ENCODE peak calls at places on chromosomes 2 and 18, in eight cellular contexts. Q, V, B, T, R, G, A and Z are unnamed samples.

GRCh38 chr2:69693472-69694450 is 48.2 kb upstream of the ANXA4 start:
- DNase-seq in Q (no peak), G (no peak), A (no peak), R (no peak), T (no peak), V (peak), B (no peak), Z (no peak)

GRCh38 chr2:229910147-229910831 is 11.5 kb downstream of the TRIP12 start:
- DNase-seq in T (no peak), Q (no peak), A (no peak), R (no peak), G (no peak), V (no peak), B (no peak), Z (no peak)

GRCh38 chr2:40032650-40033319 is 253.7 kb upstream of the THUMPD2 start:
- DNase-seq in B (no peak), T (no peak), A (no peak), R (no peak), G (no peak), Q (no peak), V (no peak), Z (peak)

GRCh38 chr2:72757177-72757775 is 68.6 kb downstream of the EXOC6B start:
- DNase-seq in V (no peak), G (no peak), Q (no peak), T (peak), A (peak), R (peak), B (peak), Z (peak)

GRCh38 chr18:2325308-2325849 is 245.9 kb downstream of the METTL4 start:
- DNase-seq in A (no peak), T (no peak), Q (no peak), R (peak), B (no peak), V (no peak), G (no peak), Z (no peak)

GRCh38 chr2:203470371-203470770 is 64.7 kb downstream of the RAPH1 start:
- DNase-seq in Q (no peak), T (peak), V (no peak), B (peak), G (no peak), R (no peak), A (no peak), Z (no peak)

GRCh38 chr18:54981076-54981475 is 21.8 kb upstream of the CCDC68 start:
- DNase-seq in G (no peak), Q (no peak), A (no peak), B (peak), R (no peak), T (no peak), V (no peak), Z (no peak)

GRCh38 chr2:138267161-138267901 is 234.2 kb upstream of the SPOPL start:
- DNase-seq in B (no peak), Q (no peak), T (no peak), A (no peak), R (no peak), V (peak), G (no peak), Z (peak)

GRCh38 chr2:241139531-241140444 is 9.5 kb downstream of the PASK start:
- DNase-seq in B (no peak), R (no peak), Q (no peak), A (no peak), G (no peak), T (no peak), V (no peak), Z (no peak)

GRCh38 chr2:28423856-28424605 is 31.4 kb downstream of the FOSL2 start:
- DNase-seq in T (no peak), A (no peak), V (no peak), B (peak), R (no peak), G (no peak), Q (no peak), Z (no peak)

GRCh38 chr2:191439481-191439880 is 194.3 kb downstream of the MYO1B start:
- DNase-seq in T (no peak), B (no peak), R (no peak), G (no peak), V (no peak), A (peak), Q (no peak), Z (no peak)

GRCh38 chr2:223734346-223734745 is 103.0 kb downstream of the AP1S3 start:
- DNase-seq in G (no peak), A (no peak), Q (no peak), T (no peak), R (no peak), V (no peak), B (no peak), Z (no peak)

GRCh38 chr2:120989556-120989848 is 253.8 kb downstream of the GLI2 start:
- DNase-seq in B (no peak), A (no peak), Q (no peak), R (no peak), V (no peak), G (no peak), T (no peak), Z (no peak)

GRCh38 chr2:25521665-25522387 is 151.6 kb downstream of the DTNB start:
- DNase-seq in T (peak), B (peak), G (no peak), A (peak), R (peak), V (peak), Q (peak), Z (peak)

GRCh38 chr2:113962692-113963480 is 73.0 kb downstream of the ACTR3 start:
- DNase-seq in G (no peak), T (no peak), R (no peak), A (no peak), V (no peak), Q (no peak), B (no peak), Z (no peak)

GRCh38 chr2:199206536-199206935 is 251.2 kb downstream of the SATB2 start:
- DNase-seq in V (no peak), R (no peak), G (no peak), T (no peak), A (no peak), Q (no peak), B (no peak), Z (no peak)

GRCh38 chr2:7031424-7032245 is 114.4 kb downstream of the RNF144A start:
- DNase-seq in A (peak), R (no peak), B (no peak), T (no peak), G (no peak), Q (peak), V (no peak), Z (no peak)

GRCh38 chr18:14781671-14782070 is 33.7 kb downstream of the ANKRD30B start:
- DNase-seq in T (no peak), G (no peak), R (no peak), A (no peak), V (no peak), B (no peak), Q (no peak), Z (no peak)

GRCh38 chr2:68721482-68722071 is 13.0 kb upstream of the ARHGAP25 start:
- DNase-seq in G (no peak), R (no peak), B (no peak), T (no peak), Q (peak), V (no peak), A (no peak), Z (no peak)

GRCh38 chr18:40608220-40608619 is 1346.8 kb upstream of the PIK3C3 start:
- DNase-seq in V (no peak), Q (no peak), R (no peak), G (no peak), B (no peak), T (no peak), A (no peak), Z (no peak)

GRCh38 chr2:12685956-12686355 is 30.8 kb upstream of the TRIB2 start:
- DNase-seq in A (no peak), B (no peak), T (no peak), R (no peak), Q (no peak), V (no peak), G (no peak), Z (no peak)

GRCh38 chr2:174158003-174158402 is 90.3 kb downstream of the OLA1 start:
- DNase-seq in G (no peak), B (peak), V (peak), Q (peak), T (peak), R (peak), A (peak), Z (peak)

GRCh38 chr2:2570360-2570759 is 239.3 kb upstream of the MYT1L start:
- DNase-seq in B (no peak), T (no peak), V (no peak), G (no peak), A (no peak), Q (no peak), R (no peak), Z (no peak)

GRCh38 chr2:74014813-74015212 is 30.1 kb downstream of the TET3 start:
- DNase-seq in T (no peak), R (no peak), A (no peak), G (no peak), Q (no peak), V (no peak), B (no peak), Z (no peak)

GRCh38 chr18:58316400-58316942 is 272.4 kb downstream of the NEDD4L start:
- DNase-seq in G (no peak), T (no peak), A (no peak), V (no peak), Q (no peak), B (no peak), R (no peak), Z (no peak)

GRCh38 chr2:150997702-150998480 is 263.8 kb downstream of the RBM43 start:
- DNase-seq in R (no peak), G (no peak), B (peak), T (no peak), V (no peak), A (no peak), Q (no peak), Z (peak)

GRCh38 chr18:55657572-55658331 is 69.8 kb upstream of the TCF4 start:
- DNase-seq in T (no peak), R (no peak), G (no peak), A (no peak), Q (no peak), B (no peak), V (no peak), Z (no peak)

GRCh38 chr2:127598711-127599110 is 47.2 kb upstream of the GPR17 start:
- DNase-seq in B (no peak), A (no peak), T (no peak), R (no peak), Q (no peak), V (no peak), G (no peak), Z (no peak)

GRCh38 chr2:52454962-52455361 is 1312.6 kb upstream of the CHAC2 start:
- DNase-seq in R (no peak), G (no peak), A (no peak), T (no peak), V (no peak), Q (no peak), B (no peak), Z (no peak)

GRCh38 chr18:7684966-7685365 is 117.8 kb downstream of the PTPRM start:
- DNase-seq in G (no peak), R (no peak), V (no peak), A (no peak), B (no peak), T (no peak), Q (no peak), Z (no peak)

GRCh38 chr18:12057419-12058039 is 36.1 kb upstream of the ANKRD62 start:
- DNase-seq in G (no peak), B (no peak), A (no peak), Q (no peak), R (no peak), T (peak), V (no peak), Z (no peak)

DNA sequence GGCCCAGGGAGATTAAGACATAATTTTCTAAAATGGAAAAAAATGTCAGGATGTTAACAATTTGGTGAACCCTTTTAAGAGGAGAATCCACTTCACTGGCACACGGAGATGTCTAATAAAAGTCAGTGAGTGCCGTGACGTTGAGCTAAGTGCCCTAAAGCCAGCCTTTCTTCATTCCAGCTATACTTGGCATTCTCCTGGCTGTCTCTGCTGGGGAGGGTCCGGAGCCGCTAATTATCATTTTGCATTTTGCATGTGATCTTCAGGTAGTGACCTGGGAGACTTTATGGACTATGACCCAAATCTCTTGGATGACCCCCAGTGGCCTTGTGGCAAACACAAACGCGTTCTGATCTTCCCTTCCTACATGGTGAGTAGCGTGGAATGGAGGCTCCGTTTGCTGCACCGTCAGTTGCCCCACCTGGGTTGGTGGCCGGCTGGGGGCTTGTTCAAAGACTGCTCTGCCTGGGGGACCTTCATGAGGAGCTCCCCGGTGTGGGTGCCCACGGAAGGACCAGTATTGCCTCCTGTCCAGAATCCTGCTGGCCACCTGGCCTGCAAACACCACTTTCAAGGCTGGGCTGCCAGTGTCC is 101.7 kb downstream of the CABLES1 start:
- DNase-seq in V (no peak), G (no peak), T (no peak), A (no peak), Q (no peak), B (no peak), R (no peak), Z (no peak)
- H3K4me2 ChIP-seq in V (no peak), G (no peak), T (no peak), A (no peak), Q (no peak), B (no peak), R (no peak), Z (peak)

GRCh38 chr2:30225131-30225762 is 6.1 kb upstream of the LBH start:
- DNase-seq in B (no peak), T (no peak), G (no peak), A (no peak), V (no peak), R (no peak), Q (no peak), Z (peak)
- H3K4me3 ChIP-seq in B (peak), T (no peak), G (no peak), A (no peak), V (peak), R (no peak), Q (no peak), Z (no peak)

GRCh38 chr2:207260021-207260420 is 94.3 kb upstream of the KLF7 start:
- DNase-seq in B (no peak), V (no peak), A (no peak), G (no peak), R (no peak), T (no peak), Q (no peak), Z (no peak)

GRCh38 chr2:207257291-207258190 is 91.8 kb upstream of the KLF7 start:
- DNase-seq in V (no peak), T (no peak), A (no peak), B (no peak), G (no peak), R (no peak), Q (no peak), Z (no peak)

GRCh38 chr2:207256476-207257207 is 90.9 kb upstream of the KLF7 start:
- DNase-seq in B (peak), Q (no peak), T (no peak), A (no peak), G (no peak), V (no peak), R (no peak), Z (no peak)

GRCh38 chr2:207256026-207256425 is 90.3 kb upstream of the KLF7 start:
- DNase-seq in G (no peak), B (no peak), Q (no peak), V (no peak), R (no peak), A (no peak), T (no peak), Z (no peak)

DNA sequence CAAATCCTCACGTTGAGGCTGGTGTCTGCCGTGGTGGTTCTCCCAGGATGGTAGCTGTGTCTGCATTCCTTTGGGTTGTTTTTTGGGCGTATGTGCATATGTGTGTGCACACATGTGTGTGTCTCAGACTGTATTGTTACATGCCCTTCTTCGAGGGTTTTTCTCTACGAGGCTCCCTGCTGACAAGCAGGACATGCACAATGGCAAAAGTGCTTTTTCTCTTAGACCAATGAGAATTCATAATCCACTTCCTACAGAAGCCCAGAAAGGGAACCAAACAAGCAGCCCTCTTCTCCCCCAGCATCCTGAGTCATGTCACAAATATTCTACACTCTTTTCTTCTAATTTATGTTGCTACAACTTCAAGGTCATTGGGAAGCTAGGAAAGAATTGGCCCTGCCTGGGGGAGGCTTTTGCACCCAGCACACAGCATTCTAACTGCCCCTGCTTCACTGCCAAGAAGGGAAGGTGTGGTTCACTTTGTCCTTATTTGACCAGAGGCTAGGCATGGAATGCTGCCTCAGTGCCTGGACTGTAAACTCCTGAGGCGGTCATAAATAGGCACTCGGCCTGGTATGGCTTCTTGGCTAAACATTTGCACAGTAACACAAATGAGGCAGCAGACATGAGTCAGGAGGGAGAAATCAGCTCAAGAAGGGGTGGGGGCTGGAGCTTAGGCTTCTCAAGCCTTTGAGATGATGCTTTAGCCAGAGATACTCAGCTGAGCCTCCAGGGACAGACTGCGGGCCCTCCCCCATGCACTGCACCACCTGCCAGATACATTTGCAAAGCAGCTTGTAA is 92.6 kb upstream of the KLF7 start:
- DNase-seq in A (no peak), R (no peak), B (no peak), Q (no peak), V (no peak), T (no peak), G (peak), Z (peak)
- TF ChIP-seq POLR2AphosphoS5 in A (no peak), R (no peak), B (peak), Q (no peak), V (no peak), T (no peak), G (no peak), Z (no peak)

GRCh38 chr2:10297191-10297700 is 5.5 kb upstream of the HPCAL1 start:
- DNase-seq in R (no peak), A (no peak), G (no peak), B (no peak), T (no peak), Q (no peak), V (no peak), Z (no peak)
- H3K4me2 ChIP-seq in R (no peak), A (no peak), G (no peak), B (peak), T (no peak), Q (peak), V (no peak), Z (peak)

GRCh38 chr2:170213651-170214050 is 35.7 kb downstream of the MYO3B start:
- DNase-seq in G (no peak), R (no peak), B (no peak), T (no peak), V (no peak), A (no peak), Q (no peak), Z (no peak)

GRCh38 chr2:170216415-170216814 is 38.5 kb downstream of the MYO3B start:
- DNase-seq in Q (no peak), B (no peak), T (no peak), V (no peak), A (no peak), R (no peak), G (no peak), Z (no peak)

GRCh38 chr2:170214309-170214902 is 36.5 kb downstream of the MYO3B start:
- DNase-seq in T (peak), V (peak), G (peak), A (no peak), R (no peak), Q (no peak), B (no peak), Z (no peak)

GRCh38 chr2:170215019-170215418 is 37.1 kb downstream of the MYO3B start:
- DNase-seq in A (no peak), R (no peak), T (peak), V (no peak), B (no peak), Q (no peak), G (no peak), Z (no peak)

DNA sequence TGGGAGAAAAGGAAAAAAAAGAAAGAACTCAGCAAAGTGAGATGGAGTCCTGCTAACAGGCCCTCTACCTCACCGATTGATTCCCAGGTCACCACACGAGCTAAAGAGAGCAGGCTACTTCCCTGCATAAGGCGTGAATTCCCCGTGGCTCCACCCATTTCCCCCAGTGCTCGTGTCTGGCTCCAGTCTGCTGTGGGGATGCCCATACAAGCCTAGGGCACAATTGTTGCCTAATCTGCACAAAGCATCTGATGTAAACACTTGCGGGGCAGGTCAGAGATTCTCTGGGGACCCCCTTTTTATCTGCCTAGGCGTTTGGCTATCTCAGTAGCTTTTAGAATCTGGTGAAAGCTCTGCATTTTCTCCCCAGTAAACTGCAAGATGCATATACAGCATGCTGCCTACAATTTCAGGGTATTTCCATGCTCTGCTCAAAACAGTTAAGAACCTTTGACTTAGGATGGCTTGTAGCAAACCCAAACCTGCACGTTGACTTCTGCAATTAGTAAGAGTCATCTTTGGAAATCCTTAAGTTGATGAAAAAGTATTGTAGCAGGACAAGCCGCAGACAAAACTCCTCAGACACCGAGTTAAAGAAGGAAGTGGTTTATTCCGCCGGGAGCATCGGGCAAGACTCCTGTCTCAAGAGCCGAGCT is 34.8 kb downstream of the MYO3B start:
- DNase-seq in B (no peak), Q (no peak), V (peak), A (no peak), T (no peak), G (no peak), R (no peak), Z (no peak)
- H3K4me3 ChIP-seq in B (no peak), Q (no peak), V (peak), A (no peak), T (no peak), G (no peak), R (no peak), Z (no peak)

GRCh38 chr2:231554748-231555545 is 24.7 kb upstream of the NMUR1 start:
- DNase-seq in V (no peak), R (no peak), Q (no peak), A (no peak), G (no peak), T (no peak), B (no peak), Z (peak)
- TF ChIP-seq POLR2AphosphoS5 in V (no peak), R (no peak), Q (no peak), A (no peak), G (no peak), T (no peak), B (no peak), Z (no peak)